ENCODE peak calls at places on chromosomes 12 and 14, in ten cellular contexts. K is stimulated activated CD8-positive, alpha-beta memory T cell treated with anti-CD3 and anti-CD28 coated beads, Interleukin-4, amount 100 ng/mL, for 1 hour; P is RWPE2; T is uterus; S is stimulated activated CD4-positive, alpha-beta T cell treated with anti-CD3 and anti-CD28 coated beads, Interleukin-4, amount 100 ng/mL, for 1 hour; M is lower lobe of right lung; C is NCI-H2081; W is choroid plexus epithelial cell; R is naive B cell; F is iPS-NIHi11. U is an unnamed sample.

GRCh38 chr12:21801522-21802288 is 27.2 kb upstream of the KCNJ8 start:
- DNase-seq in K (no peak), P (no peak), T (no peak), S (no peak), M (no peak), C (no peak), W (no peak), R (no peak), F (no peak), U (no peak)

GRCh38 chr14:67815573-67816235 is 686 bp downstream of the ZFYVE26 start:
- DNase-seq in K (no peak), P (no peak), T (no peak), S (no peak), M (no peak), C (no peak), W (peak), R (no peak), F (no peak), U (no peak)

GRCh38 chr12:10241276-10241675 is 28.6 kb downstream of the GABARAPL1 start:
- DNase-seq in K (no peak), P (no peak), T (no peak), S (no peak), M (no peak), C (no peak), W (no peak), R (no peak), F (no peak), U (no peak)

GRCh38 chr12:65952737-65953209 is 128.5 kb downstream of the HMGA2 start:
- DNase-seq in K (no peak), P (no peak), T (no peak), S (no peak), M (no peak), C (no peak), W (no peak), R (no peak), F (no peak), U (no peak)

GRCh38 chr12:54421175-54421872 is 2.3 kb upstream of the ITGA5 start:
- DNase-seq in K (no peak), P (peak), T (peak), S (no peak), M (no peak), C (no peak), W (no peak), R (no peak), F (no peak), U (no peak)

GRCh38 chr12:104695453-104696148 is 238.9 kb downstream of the CHST11 start:
- DNase-seq in K (peak), P (no peak), T (no peak), S (peak), M (no peak), C (peak), W (peak), R (peak), F (no peak), U (no peak)

GRCh38 chr12:108333898-108334699 is 5.0 kb downstream of the CMKLR1 start:
- DNase-seq in K (no peak), P (peak), T (no peak), S (no peak), M (no peak), C (peak), W (peak), R (no peak), F (no peak), U (no peak)

GRCh38 chr12:72141381-72141780 is 130.8 kb upstream of the TRHDE start:
- DNase-seq in K (no peak), P (no peak), T (no peak), S (no peak), M (no peak), C (no peak), W (peak), R (no peak), F (no peak), U (no peak)

GRCh38 chr12:26870491-26871419 is 37.8 kb upstream of the ITPR2 start:
- DNase-seq in K (no peak), P (no peak), T (no peak), S (no peak), M (peak), C (peak), W (peak), R (no peak), F (peak), U (no peak)

GRCh38 chr14:105026033-105026785 is 5.3 kb upstream of the CDCA4 start:
- DNase-seq in K (no peak), P (no peak), T (no peak), S (no peak), M (no peak), C (no peak), W (peak), R (no peak), F (no peak), U (no peak)

GRCh38 chr14:61381589-61381988 is 60.2 kb downstream of the PRKCH start:
- DNase-seq in K (no peak), P (peak), T (no peak), S (no peak), M (peak), C (no peak), W (no peak), R (no peak), F (no peak), U (no peak)